ENCODE peak calls at places on chromosomes 4 and X, in nine cellular contexts. Z, X, O, N, A, E, Y, B and R are unnamed samples.

GRCh38 chr4:101065346-101065745 is 282.0 kb downstream of the PPP3CA start:
- DNase-seq in Z (no peak), X (no peak), O (no peak), N (no peak), A (no peak), E (no peak), Y (no peak), B (no peak), R (no peak)

GRCh38 chrX:74232859-74233258 is 71.1 kb upstream of the ZCCHC13 start:
- DNase-seq in Z (peak; percentile 52), X (no peak), O (peak; percentile 39), N (no peak), A (peak; percentile 35), E (no peak), Y (no peak), B (no peak), R (peak; percentile 44)

GRCh38 chr4:94410678-94411206 is 41.0 kb upstream of the PDLIM5 start:
- DNase-seq in Z (peak; percentile 97), X (peak; percentile 10), O (peak; percentile 85), N (no peak), A (peak; percentile 95), E (no peak), Y (no peak), B (no peak), R (peak; percentile 96)

GRCh38 chr4:681736-682451 is 7.1 kb downstream of the SLC49A3 start:
- DNase-seq in Z (no peak), X (peak; percentile 90), O (no peak), N (no peak), A (no peak), E (peak; percentile 61), Y (peak; percentile 65), B (peak; percentile 82), R (peak; percentile 77)

GRCh38 chrX:68511255-68511654 is 12.4 kb downstream of the YIPF6 start:
- DNase-seq in Z (peak; percentile 59), X (peak; percentile 18), O (peak; percentile 59), N (no peak), A (peak; percentile 34), E (peak; percentile 38), Y (peak; percentile 46), B (no peak), R (peak; percentile 44)

GRCh38 chr4:105417624-105418023 is 56.2 kb downstream of the PPA2 start:
- DNase-seq in Z (peak; percentile 35), X (no peak), O (no peak), N (no peak), A (no peak), E (no peak), Y (no peak), B (no peak), R (no peak)

GRCh38 chr4:37540486-37540885 is 145.7 kb downstream of the RELL1 start:
- DNase-seq in Z (no peak), X (no peak), O (no peak), N (no peak), A (no peak), E (no peak), Y (no peak), B (no peak), R (no peak)

GRCh38 chrX:73562986-73563739 is at the start of gene CHIC1:
- DNase-seq in Z (peak; percentile 66), X (peak; percentile 66), O (peak; percentile 65), N (peak; percentile 46), A (peak; percentile 43), E (peak; percentile 58), Y (peak; percentile 59), B (peak; percentile 80), R (peak; percentile 59)

GRCh38 chr4:182884046-182884445 is 33.1 kb downstream of the DCTD start:
- DNase-seq in Z (no peak), X (no peak), O (peak; percentile 46), N (no peak), A (no peak), E (no peak), Y (no peak), B (no peak), R (no peak)

DNA sequence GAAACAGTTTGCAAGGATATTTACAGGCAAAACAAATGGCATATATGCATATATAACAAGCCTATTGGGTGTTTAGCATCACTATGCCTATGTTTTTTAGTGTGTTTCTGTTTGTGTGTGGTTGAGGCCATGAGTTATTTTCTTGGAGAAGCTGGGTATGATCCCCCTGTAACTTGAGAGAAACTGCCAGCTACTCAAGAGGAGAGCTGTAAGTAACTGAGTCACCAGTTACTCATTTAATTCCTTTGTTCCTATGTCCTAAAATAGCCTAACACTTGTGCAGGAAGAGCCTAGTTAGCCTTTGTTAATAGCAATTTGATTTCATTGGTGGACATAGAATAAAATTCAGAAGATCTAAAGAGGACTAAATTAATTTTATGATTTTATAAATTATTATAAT is 79.1 kb downstream of the PWWP3B start:
- DNase-seq in Z (peak; percentile 44), X (no peak), O (no peak), N (no peak), A (peak; percentile 80), E (no peak), Y (no peak), B (no peak), R (peak; percentile 60)
- TF ChIP-seq CTCF in Z (no peak), X (no peak), O (no peak), N (no peak), A (no peak), E (no peak), Y (no peak), B (no peak), R (no peak)

GRCh38 chr4:158169931-158170690 is 2.7 kb downstream of the GASK1B start:
- DNase-seq in Z (peak; percentile 44), X (no peak), O (peak; percentile 75), N (no peak), A (no peak), E (no peak), Y (no peak), B (no peak), R (peak; percentile 9)
- H3K4me3 ChIP-seq in Z (peak overlapping the region; percentile 67), X (peak overlapping the region; percentile 33), O (peak overlapping the region; percentile 73), N (no peak overlapping the region), A (peak overlapping the region; percentile 7), E (peak overlapping the region; percentile 95), Y (peak overlapping the region; percentile 3), B (peak overlapping the region; percentile 51), R (peak overlapping the region; percentile 54)

GRCh38 chr4:8320386-8320750 is 50.8 kb downstream of the HTRA3 start:
- DNase-seq in Z (no peak), X (no peak), O (no peak), N (no peak), A (no peak), E (no peak), Y (no peak), B (peak; percentile 22), R (peak; percentile 19)
- TF ChIP-seq CTCF in Z (no peak), X (no peak), O (peak; percentile 17), N (no peak), A (peak; percentile 42), E (no peak), Y (no peak), B (no peak), R (no peak)

GRCh38 chr4:188297873-188298272 is 158.6 kb downstream of the TRIML1 start:
- DNase-seq in Z (peak; percentile 82), X (no peak), O (no peak), N (no peak), A (peak; percentile 50), E (no peak), Y (no peak), B (no peak), R (peak; percentile 40)

GRCh38 chr4:188299161-188299560 is 159.9 kb downstream of the TRIML1 start:
- DNase-seq in Z (peak; percentile 32), X (no peak), O (no peak), N (no peak), A (no peak), E (no peak), Y (no peak), B (no peak), R (no peak)

DNA sequence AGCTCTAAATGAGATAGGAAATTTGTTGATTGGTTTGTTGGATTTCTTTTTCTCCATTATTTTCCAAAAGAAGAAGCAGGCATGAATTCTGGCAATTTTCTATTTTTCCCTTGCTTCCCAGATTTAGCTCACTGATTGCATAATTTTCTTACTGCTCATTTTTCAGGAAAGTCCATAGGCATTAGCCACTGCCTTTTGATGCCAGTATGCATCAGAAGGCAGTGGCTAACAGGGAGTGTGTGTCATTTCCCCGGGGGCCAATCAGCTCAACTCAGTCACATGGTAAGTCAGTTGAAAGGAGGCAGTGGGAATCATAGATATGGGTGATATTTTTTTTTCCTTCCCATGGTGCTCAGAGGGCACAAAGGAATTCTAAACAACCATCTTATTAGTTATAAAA is 156.7 kb downstream of the TRIML1 start:
- DNase-seq in Z (peak; percentile 88), X (no peak), O (no peak), N (no peak), A (peak; percentile 28), E (no peak), Y (no peak), B (no peak), R (peak; percentile 25)
- H3K4me3 ChIP-seq in Z (no peak overlapping the region), X (no peak overlapping the region), O (no peak overlapping the region), N (no peak overlapping the region), A (no peak overlapping the region), E (no peak overlapping the region), Y (no peak overlapping the region), B (no peak overlapping the region), R (no peak overlapping the region)

GRCh38 chr4:62243895-62244294 is 1043.8 kb downstream of the ADGRL3 start:
- DNase-seq in Z (no peak), X (no peak), O (no peak), N (no peak), A (no peak), E (no peak), Y (no peak), B (no peak), R (no peak)
- TF ChIP-seq CTCF in Z (no peak), X (no peak), O (no peak), N (no peak), A (no peak), E (no peak), Y (no peak), B (no peak), R (no peak)

DNA sequence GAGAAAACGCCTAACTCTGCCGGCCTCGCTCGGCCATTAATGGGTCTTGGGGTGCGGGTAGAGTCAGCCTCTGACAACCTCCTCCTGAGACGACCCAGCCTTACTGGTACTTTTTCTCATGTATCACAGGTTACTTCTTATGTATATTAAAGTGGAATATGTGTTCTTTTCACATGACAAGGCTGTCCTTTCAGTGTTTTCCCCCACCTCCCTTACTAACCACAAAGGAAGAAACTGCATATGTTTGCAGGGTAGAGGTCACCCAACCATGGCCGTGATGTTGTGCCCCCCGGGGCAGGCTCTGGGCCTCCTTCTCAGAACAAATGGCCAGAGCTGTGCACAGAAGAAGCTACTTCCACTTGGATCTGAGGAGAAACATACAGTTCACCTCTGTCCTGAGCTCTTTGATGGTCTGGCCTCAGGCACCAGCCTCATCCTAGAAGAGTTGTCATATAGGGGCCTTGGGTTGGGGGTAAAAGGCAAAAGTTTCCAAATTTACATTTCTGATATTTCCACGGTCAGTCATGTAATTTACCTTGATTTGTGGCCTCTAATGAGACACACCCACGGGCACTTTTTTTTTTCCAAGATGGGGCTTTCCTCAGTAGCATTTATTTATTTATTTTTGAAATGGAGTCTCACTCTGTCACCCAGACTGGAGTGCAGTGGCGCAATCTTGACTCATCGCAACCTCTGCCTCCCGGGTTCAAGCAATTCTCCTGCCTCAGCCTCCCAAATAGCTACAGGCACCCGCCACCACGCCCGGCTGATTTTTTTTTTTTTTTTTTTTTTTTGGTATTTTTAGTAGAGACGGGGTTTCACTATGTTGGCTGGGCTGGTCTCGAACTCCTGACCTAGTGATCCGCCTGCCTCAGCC is 1.9 kb downstream of the SOWAHD start:
- DNase-seq in Z (no peak), X (no peak), O (no peak), N (no peak), A (no peak), E (no peak), Y (no peak), B (no peak), R (no peak)
- H3K4me3 ChIP-seq in Z (no peak overlapping the region), X (no peak overlapping the region), O (no peak overlapping the region), N (no peak overlapping the region), A (no peak overlapping the region), E (no peak overlapping the region), Y (no peak overlapping the region), B (no peak overlapping the region), R (no peak overlapping the region)